ENCODE peak calls at places on chromosomes 11 and 22, in ten cellular contexts. Y, L, Z, G, O, N, P, C, F and D are unnamed samples.

GRCh38 chr11:61718613-61719302 is 33.7 kb upstream of the MYRF start:
- DNase-seq in Y (peak), L (no peak), Z (peak), G (no peak), O (peak), N (no peak), P (peak), C (no peak), F (no peak), D (no peak)

GRCh38 chr22:49964493-49965290 is 4.1 kb downstream of the PIM3 start:
- DNase-seq in Y (peak), L (peak), Z (no peak), G (peak), O (peak), N (peak), P (peak), C (no peak), F (no peak), D (peak)

GRCh38 chr11:61007383-61007970 is 36.0 kb downstream of the CD6 start:
- DNase-seq in Y (peak), L (no peak), Z (no peak), G (no peak), O (peak), N (peak), P (no peak), C (no peak), F (no peak), D (peak)

GRCh38 chr22:48751539-48752437 is 1075.9 kb downstream of the BRD1 start:
- DNase-seq in Y (no peak), L (no peak), Z (no peak), G (no peak), O (no peak), N (no peak), P (no peak), C (no peak), F (no peak), D (peak)

GRCh38 chr11:112834277-112834755 is 126.9 kb upstream of the NCAM1 start:
- DNase-seq in Y (peak), L (no peak), Z (no peak), G (peak), O (no peak), N (peak), P (peak), C (no peak), F (no peak), D (no peak)

GRCh38 chr11:18253222-18253621 is 4.8 kb upstream of the SAA2 start:
- DNase-seq in Y (no peak), L (no peak), Z (no peak), G (no peak), O (no peak), N (no peak), P (no peak), C (no peak), F (no peak), D (no peak)

GRCh38 chr11:102305352-102306047 is 11.8 kb upstream of the BIRC3 start:
- DNase-seq in Y (no peak), L (no peak), Z (no peak), G (no peak), O (no peak), N (no peak), P (no peak), C (no peak), F (no peak), D (no peak)

GRCh38 chr22:42207918-42208317 is 62.5 kb downstream of the TCF20 start:
- DNase-seq in Y (no peak), L (no peak), Z (no peak), G (no peak), O (no peak), N (no peak), P (no peak), C (no peak), F (no peak), D (no peak)

GRCh38 chr22:41517172-41518047 is 26.9 kb downstream of the POLR3H start:
- DNase-seq in Y (peak), L (peak), Z (no peak), G (peak), O (peak), N (no peak), P (peak), C (peak), F (no peak), D (peak)

GRCh38 chr22:25404923-25405853 is 159.3 kb upstream of the GRK3 start:
- DNase-seq in Y (peak), L (peak), Z (no peak), G (peak), O (peak), N (peak), P (peak), C (peak), F (no peak), D (peak)

GRCh38 chr22:49212466-49212865 is 615.2 kb downstream of the BRD1 start:
- DNase-seq in Y (no peak), L (peak), Z (no peak), G (no peak), O (no peak), N (peak), P (peak), C (no peak), F (no peak), D (peak)

GRCh38 chr22:49328630-49329405 is 498.9 kb downstream of the BRD1 start:
- DNase-seq in Y (no peak), L (no peak), Z (no peak), G (no peak), O (no peak), N (peak), P (no peak), C (no peak), F (no peak), D (no peak)

GRCh38 chr11:73996161-73996747 is 12.6 kb downstream of the UCP3 start:
- DNase-seq in Y (no peak), L (no peak), Z (no peak), G (no peak), O (no peak), N (no peak), P (no peak), C (no peak), F (no peak), D (peak)

GRCh38 chr11:131579932-131580387 is 209.5 kb downstream of the NTM start:
- DNase-seq in Y (peak), L (no peak), Z (no peak), G (peak), O (peak), N (no peak), P (no peak), C (peak), F (peak), D (peak)

GRCh38 chr22:20282901-20283673 is 15.0 kb upstream of the RTN4R start:
- DNase-seq in Y (no peak), L (no peak), Z (no peak), G (no peak), O (no peak), N (no peak), P (no peak), C (no peak), F (no peak), D (no peak)

GRCh38 chr11:70607561-70607960 is 209.2 kb downstream of the CTTN start:
- DNase-seq in Y (no peak), L (no peak), Z (no peak), G (peak), O (no peak), N (no peak), P (no peak), C (no peak), F (no peak), D (peak)

GRCh38 chr11:132402056-132402684 is 1031.8 kb downstream of the NTM start:
- DNase-seq in Y (peak), L (no peak), Z (no peak), G (no peak), O (peak), N (no peak), P (peak), C (peak), F (peak), D (no peak)

GRCh38 chr11:16871368-16871767 is 132.9 kb downstream of the C11orf58 start:
- DNase-seq in Y (no peak), L (no peak), Z (no peak), G (no peak), O (no peak), N (no peak), P (no peak), C (no peak), F (no peak), D (no peak)

GRCh38 chr22:27041745-27042144 is 384.4 kb downstream of the MIAT start:
- DNase-seq in Y (no peak), L (peak), Z (no peak), G (no peak), O (no peak), N (no peak), P (no peak), C (no peak), F (no peak), D (no peak)

GRCh38 chr11:45939836-45940235 is 17.4 kb downstream of the LARGE2 start:
- DNase-seq in Y (no peak), L (no peak), Z (no peak), G (no peak), O (no peak), N (no peak), P (no peak), C (no peak), F (no peak), D (no peak)

GRCh38 chr11:71580057-71581003 is 2.3 kb downstream of the KRTAP5-11 start:
- DNase-seq in Y (peak), L (no peak), Z (peak), G (peak), O (peak), N (no peak), P (peak), C (peak), F (peak), D (no peak)

GRCh38 chr11:67269401-67270255 is 3.4 kb downstream of the GRK2 start:
- DNase-seq in Y (no peak), L (peak), Z (no peak), G (no peak), O (no peak), N (peak), P (no peak), C (no peak), F (no peak), D (peak)

GRCh38 chr11:73818838-73819237 is 31.2 kb downstream of the MRPL48 start:
- DNase-seq in Y (peak), L (no peak), Z (no peak), G (no peak), O (peak), N (no peak), P (no peak), C (no peak), F (peak), D (no peak)

GRCh38 chr22:45083659-45084305 is 74.0 kb upstream of the PHF21B start:
- DNase-seq in Y (no peak), L (no peak), Z (peak), G (no peak), O (no peak), N (no peak), P (no peak), C (no peak), F (peak), D (no peak)

GRCh38 chr22:21861856-21862255 is 5.6 kb downstream of the MAPK1 start:
- DNase-seq in Y (no peak), L (no peak), Z (no peak), G (no peak), O (no peak), N (no peak), P (no peak), C (no peak), F (no peak), D (no peak)

GRCh38 chr11:64758330-64759079 is 1.3 kb downstream of the PYGM start:
- DNase-seq in Y (peak), L (no peak), Z (no peak), G (peak), O (no peak), N (peak), P (no peak), C (no peak), F (no peak), D (no peak)

GRCh38 chr11:109421981-109422590 is at the start of gene C11orf87:
- DNase-seq in Y (peak), L (no peak), Z (no peak), G (no peak), O (peak), N (peak), P (no peak), C (no peak), F (no peak), D (no peak)

GRCh38 chr11:44271286-44271685 is 38.7 kb downstream of the ALX4 start:
- DNase-seq in Y (no peak), L (no peak), Z (no peak), G (no peak), O (no peak), N (no peak), P (no peak), C (no peak), F (no peak), D (no peak)

GRCh38 chr11:44275961-44276550 is 33.9 kb downstream of the ALX4 start:
- DNase-seq in Y (no peak), L (peak), Z (no peak), G (no peak), O (no peak), N (peak), P (no peak), C (no peak), F (no peak), D (no peak)

GRCh38 chr11:44277097-44278090 is 32.5 kb downstream of the ALX4 start:
- DNase-seq in Y (no peak), L (peak), Z (no peak), G (no peak), O (no peak), N (peak), P (no peak), C (no peak), F (no peak), D (no peak)

GRCh38 chr11:44275241-44275640 is 34.7 kb downstream of the ALX4 start:
- DNase-seq in Y (no peak), L (peak), Z (no peak), G (no peak), O (no peak), N (peak), P (no peak), C (no peak), F (no peak), D (no peak)

GRCh38 chr11:44274404-44274803 is 35.5 kb downstream of the ALX4 start:
- DNase-seq in Y (no peak), L (peak), Z (no peak), G (no peak), O (no peak), N (no peak), P (no peak), C (no peak), F (no peak), D (no peak)
- TF ChIP-seq CTCF in Y (no peak), L (no peak), Z (no peak), G (no peak), O (no peak), N (no peak), P (no peak), C (no peak), F (no peak), D (no peak)

DNA sequence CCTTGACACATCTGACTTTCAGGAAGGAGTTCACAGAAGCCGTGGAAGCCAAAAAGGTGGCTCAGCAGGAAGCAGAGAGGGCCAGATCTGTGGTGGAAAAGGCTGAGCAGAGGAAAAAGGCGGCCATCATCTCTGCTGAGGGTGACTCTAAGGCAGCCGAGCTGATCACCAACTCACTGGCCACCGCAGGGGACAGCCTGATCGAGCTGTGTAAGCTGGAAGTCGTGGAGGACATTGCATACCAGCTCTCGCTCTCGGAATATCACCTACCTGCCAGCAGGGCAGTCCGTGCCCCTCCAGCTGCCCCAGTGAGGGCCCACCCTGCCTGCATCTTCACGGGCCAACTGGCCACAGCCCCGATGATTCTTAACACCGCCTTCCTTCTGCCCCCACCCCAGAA is 53.7 kb downstream of the HSD17B12 start:
- DNase-seq in Y (no peak), L (no peak), Z (no peak), G (no peak), O (no peak), N (no peak), P (no peak), C (no peak), F (no peak), D (no peak)
- H3K4me3 ChIP-seq in Y (no peak), L (no peak), Z (no peak), G (no peak), O (no peak), N (no peak), P (no peak), C (no peak), F (no peak), D (no peak)

DNA sequence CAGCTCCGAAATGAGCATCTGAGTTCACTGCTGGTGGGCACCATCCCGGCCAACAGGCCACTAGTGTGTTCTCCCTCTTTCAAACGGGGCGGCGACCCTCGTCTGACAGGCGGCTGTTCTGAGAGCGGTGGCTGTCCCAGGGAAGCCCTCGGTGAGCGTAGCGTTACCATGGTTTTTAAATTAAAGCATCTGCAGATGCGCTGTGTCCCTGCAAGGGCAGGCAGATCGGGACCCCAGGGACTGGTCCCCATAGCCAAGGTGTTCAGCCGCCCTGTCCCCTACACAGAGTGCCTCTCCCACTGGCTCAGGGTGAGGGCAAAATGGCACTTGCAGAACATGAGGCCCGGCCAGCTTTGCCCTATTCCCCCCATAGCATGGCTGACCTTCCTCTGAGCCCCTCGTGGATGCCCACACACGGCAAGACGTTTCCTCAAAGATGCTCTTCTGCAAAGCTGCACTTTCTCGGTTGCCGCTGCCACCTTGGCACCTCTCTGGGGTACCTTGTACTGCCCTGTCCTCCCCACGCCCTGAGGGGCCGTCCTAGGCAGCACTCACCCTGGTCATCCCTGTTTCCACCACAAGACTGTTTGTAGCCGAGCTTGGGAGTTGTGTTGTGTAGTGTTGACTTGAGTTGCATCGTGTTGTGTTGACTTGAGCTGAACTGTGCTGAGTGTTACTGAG is 51.9 kb upstream of the KCNQ1OT1 start:
- DNase-seq in Y (no peak), L (peak), Z (no peak), G (no peak), O (no peak), N (peak), P (peak), C (no peak), F (no peak), D (peak)
- TF ChIP-seq CTCF in Y (no peak), L (no peak), Z (no peak), G (no peak), O (no peak), N (no peak), P (no peak), C (no peak), F (no peak), D (no peak)

GRCh38 chr11:126345283-126345682 is 10.2 kb upstream of the ST3GAL4 start:
- DNase-seq in Y (no peak), L (no peak), Z (no peak), G (no peak), O (no peak), N (no peak), P (no peak), C (no peak), F (no peak), D (no peak)

GRCh38 chr11:126344291-126344970 is 11.1 kb upstream of the ST3GAL4 start:
- DNase-seq in Y (no peak), L (no peak), Z (no peak), G (no peak), O (no peak), N (no peak), P (no peak), C (no peak), F (no peak), D (peak)

GRCh38 chr11:126345759-126346585 is 9.5 kb upstream of the ST3GAL4 start:
- DNase-seq in Y (no peak), L (peak), Z (peak), G (peak), O (no peak), N (no peak), P (no peak), C (no peak), F (no peak), D (no peak)

GRCh38 chr11:126347751-126348628 is 7.5 kb upstream of the ST3GAL4 start:
- DNase-seq in Y (no peak), L (no peak), Z (no peak), G (no peak), O (no peak), N (no peak), P (no peak), C (no peak), F (no peak), D (no peak)

GRCh38 chr11:126346586-126346940 is 8.9 kb upstream of the ST3GAL4 start:
- DNase-seq in Y (no peak), L (no peak), Z (no peak), G (no peak), O (no peak), N (no peak), P (no peak), C (no peak), F (no peak), D (no peak)
- H3K4me3 ChIP-seq in Y (no peak), L (no peak), Z (no peak), G (no peak), O (no peak), N (no peak), P (no peak), C (no peak), F (no peak), D (no peak)

GRCh38 chr11:27717377-27717776 is 17.1 kb upstream of the BDNF start:
- DNase-seq in Y (peak), L (no peak), Z (no peak), G (no peak), O (no peak), N (no peak), P (no peak), C (no peak), F (no peak), D (no peak)

GRCh38 chr11:27717801-27718229 is 17.6 kb upstream of the BDNF start:
- DNase-seq in Y (no peak), L (no peak), Z (no peak), G (no peak), O (peak), N (no peak), P (no peak), C (no peak), F (no peak), D (no peak)

GRCh38 chr11:27716216-27716615 is 16.0 kb upstream of the BDNF start:
- DNase-seq in Y (no peak), L (no peak), Z (no peak), G (no peak), O (no peak), N (no peak), P (no peak), C (no peak), F (no peak), D (no peak)

GRCh38 chr11:27718346-27718852 is 18.1 kb upstream of the BDNF start:
- DNase-seq in Y (peak), L (peak), Z (no peak), G (no peak), O (peak), N (no peak), P (no peak), C (no peak), F (no peak), D (peak)

DNA sequence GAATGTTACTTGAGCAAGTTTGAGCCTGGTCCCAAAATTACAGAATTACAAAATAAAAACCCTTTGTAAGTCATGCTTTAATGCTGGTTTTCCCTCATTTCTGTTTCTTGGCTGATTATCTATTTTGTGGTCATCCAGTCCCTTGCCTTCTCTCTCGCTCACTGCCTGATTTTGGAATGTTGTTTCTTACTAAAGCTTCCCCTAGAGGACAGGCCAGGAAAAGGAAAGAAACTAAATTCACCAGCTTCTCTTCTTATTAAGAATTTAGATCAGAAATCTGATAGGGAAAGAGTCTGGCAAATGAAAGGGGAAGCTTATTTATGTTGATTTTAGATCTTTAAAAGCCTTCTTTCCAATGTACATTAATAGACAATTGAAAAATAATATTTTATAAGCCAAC is 16.6 kb upstream of the BDNF start:
- DNase-seq in Y (no peak), L (no peak), Z (no peak), G (no peak), O (peak), N (no peak), P (no peak), C (no peak), F (no peak), D (no peak)
- TF ChIP-seq CTCF in Y (peak), L (no peak), Z (peak), G (no peak), O (peak), N (no peak), P (no peak), C (no peak), F (peak), D (no peak)

GRCh38 chr22:19092725-19093124 is 29.5 kb downstream of the DGCR2 start:
- DNase-seq in Y (no peak), L (no peak), Z (no peak), G (no peak), O (no peak), N (no peak), P (no peak), C (no peak), F (no peak), D (no peak)
- H3K4me3 ChIP-seq in Y (no peak), L (no peak), Z (no peak), G (no peak), O (no peak), N (no peak), P (no peak), C (no peak), F (no peak), D (no peak)